ENCODE peak calls at places on chromosomes 4 and X, in five cellular contexts. V is effector memory CD4-positive, alpha-beta T cell; X is activated CD4-positive, alpha-beta T cell treated with anti-CD3 and anti-CD28 coated beads for 48 hours; Y is GM04503; D is NCI-H1092. E is an unnamed sample.

GRCh38 chr4:177313263-177313662 is 3.6 kb downstream of the NEIL3 start:
- DNase-seq in X (no peak), D (no peak), Y (no peak), V (no peak), E (no peak)

GRCh38 chr4:107839166-107839565 is 14.4 kb downstream of the SGMS2 start:
- DNase-seq in X (no peak), V (no peak), Y (no peak), D (no peak), E (no peak)

GRCh38 chr4:8336412-8337075 is 67.0 kb downstream of the HTRA3 start:
- DNase-seq in V (no peak), X (no peak), Y (no peak), D (no peak), E (no peak)

GRCh38 chr4:5036239-5036638 is 15.0 kb upstream of the STK32B start:
- DNase-seq in V (no peak), D (no peak), Y (no peak), X (no peak), E (no peak)

GRCh38 chr4:47239649-47240048 is 208.3 kb downstream of the GABRB1 start:
- DNase-seq in V (no peak), X (no peak), D (no peak), Y (no peak), E (no peak)

GRCh38 chrX:43633081-43633480 is 23.0 kb upstream of the MAOA start:
- DNase-seq in X (no peak), Y (no peak), D (no peak), V (no peak), E (no peak)

GRCh38 chrX:9414416-9414815 is 50.4 kb upstream of the TBL1X start:
- DNase-seq in Y (no peak), D (no peak), V (no peak), X (no peak), E (no peak)

GRCh38 chr4:148004228-148004813 is 272.4 kb downstream of the ARHGAP10 start:
- DNase-seq in Y (no peak), D (no peak), V (no peak), X (no peak), E (no peak)

GRCh38 chrX:10533686-10534365 is 86.6 kb downstream of the MID1 start:
- DNase-seq in X (no peak), D (no peak), Y (no peak), V (no peak), E (no peak)

GRCh38 chr4:77332696-77333270 is 175.8 kb downstream of the CCNG2 start:
- DNase-seq in V (no peak), Y (no peak), D (no peak), X (no peak), E (no peak)

GRCh38 chr4:5158391-5158770 is 107.1 kb downstream of the STK32B start:
- DNase-seq in D (no peak), X (no peak), Y (no peak), V (no peak), E (no peak)

GRCh38 chr4:73573794-73574528 is 46.3 kb downstream of the RASSF6 start:
- DNase-seq in X (peak), Y (peak), V (no peak), D (peak), E (peak)

GRCh38 chr4:32775049-32775448 is 2054.9 kb downstream of the PCDH7 start:
- DNase-seq in D (no peak), V (no peak), X (no peak), Y (no peak), E (no peak)

GRCh38 chr4:142095886-142096605 is 459.7 kb downstream of the IL15 start:
- DNase-seq in D (no peak), Y (peak), X (no peak), V (no peak), E (no peak)

GRCh38 chr4:151325320-151326246 is at the start of gene SH3D19:
- DNase-seq in D (no peak), V (no peak), X (peak), Y (no peak), E (no peak)

GRCh38 chrX:110132450-110133114 is 129.7 kb downstream of the TMEM164 start:
- DNase-seq in X (no peak), D (no peak), Y (no peak), V (no peak), E (no peak)

E was measured in NCI-H1436 treated with DMSO at 0.1 percent for 48 hours.